ENCODE peak calls at places on chromosomes 13 and 19, in nine cellular contexts. U, Z, E, L, D, K, Y, A and S are unnamed samples.

GRCh38 chr13:51928231-51928630 is 66.5 kb downstream of the CCDC70 start:
- DNase-seq in K (no peak), D (no peak), U (no peak), Y (no peak), A (no peak), Z (no peak), L (no peak), E (no peak), S (no peak)

GRCh38 chr13:112658807-112659206 is 31.0 kb upstream of the ATP11A start:
- DNase-seq in D (peak; percentile 5), Z (no peak), K (no peak), A (no peak), L (no peak), E (no peak), U (peak; percentile 52), Y (no peak), S (no peak)

GRCh38 chr19:52237771-52238400 is 31.5 kb upstream of the ZNF766 start:
- DNase-seq in U (peak; percentile 54), Y (peak; percentile 59), K (peak; percentile 29), E (peak; percentile 44), L (peak; percentile 26), A (peak; percentile 51), D (peak; percentile 66), Z (peak; percentile 78), S (peak; percentile 30)

GRCh38 chr19:8148410-8149231 is 771 bp downstream of the FBN3 start:
- DNase-seq in E (peak; percentile 62), K (no peak), Z (no peak), D (no peak), L (no peak), U (no peak), A (no peak), Y (no peak), S (no peak)

GRCh38 chr19:53904909-53905308 is 4.2 kb upstream of the CACNG7 start:
- DNase-seq in D (no peak), Y (no peak), E (no peak), L (no peak), U (no peak), K (no peak), Z (no peak), A (no peak), S (no peak)

GRCh38 chr13:92900455-92900854 is 326.2 kb upstream of the GPC6 start:
- DNase-seq in Y (no peak), A (no peak), L (no peak), U (no peak), E (no peak), K (no peak), D (peak; percentile 33), Z (no peak), S (no peak)

GRCh38 chr19:15869109-15869555 is 28.7 kb downstream of the CYP4F2 start:
- DNase-seq in K (no peak), D (no peak), A (peak; percentile 36), E (peak; percentile 66), Z (peak; percentile 5), U (peak; percentile 1), Y (peak; percentile 33), L (peak; percentile 68), S (peak; percentile 63)

GRCh38 chr19:49809155-49809986 is 3.7 kb downstream of the FUZ start:
- DNase-seq in D (peak; percentile 42), Z (no peak), A (peak; percentile 47), K (peak; percentile 70), L (no peak), U (peak; percentile 22), E (peak; percentile 79), Y (peak; percentile 66), S (peak; percentile 55)

GRCh38 chr13:36414461-36414860 is 17.8 kb upstream of the CCNA1 start:
- DNase-seq in E (no peak), D (no peak), Z (no peak), L (no peak), A (no peak), K (no peak), Y (no peak), U (no peak), S (no peak)

GRCh38 chr19:17889609-17890214 is 18.0 kb downstream of the SLC5A5 start:
- DNase-seq in L (peak; percentile 75), U (peak; percentile 46), K (no peak), D (peak; percentile 59), Y (no peak), Z (peak; percentile 56), E (no peak), A (no peak), S (peak; percentile 74)